ENCODE peak calls at places on chromosome 14, in nine cellular contexts. O is GM23248, J is NCI-H524, L is NCI-H146, P is progenitor cell of endocrine pancreas, Z is activated T-cell treated with anti-CD3 and anti-CD28 coated beads for 1 hour, Q is AG08395, S is PC-3, R is MM.1S. D is an unnamed sample.

GRCh38 chr14:31930493-31931225 is 146.4 kb upstream of the ARHGAP5 start:
- DNase-seq in O (peak; percentile 91), J (no peak), L (no peak), P (no peak), Z (no peak), Q (peak; percentile 67), S (peak; percentile 70), R (no peak), D (no peak)

GRCh38 chr14:62143235-62143634 is 381.0 kb downstream of the SNAPC1 start:
- DNase-seq in O (peak; percentile 78), J (no peak), L (no peak), P (no peak), Z (no peak), Q (peak; percentile 5), S (no peak), R (no peak), D (no peak)

GRCh38 chr14:104319489-104320241 is 181.3 kb downstream of the KIF26A start:
- DNase-seq in O (no peak), J (no peak), L (no peak), P (no peak), Z (no peak), Q (no peak), S (no peak), R (no peak), D (no peak)

GRCh38 chr14:96105089-96105920 is 66.1 kb downstream of the C14orf132 start:
- DNase-seq in O (peak; percentile 45), J (peak; percentile 25), L (no peak), P (no peak), Z (no peak), Q (no peak), S (no peak), R (no peak), D (no peak)

GRCh38 chr14:74945852-74946658 is 9.3 kb downstream of the PGF start:
- DNase-seq in O (peak; percentile 71), J (peak; percentile 60), L (peak; percentile 52), P (peak; percentile 80), Z (peak; percentile 69), Q (peak; percentile 88), S (peak; percentile 85), R (peak; percentile 44), D (peak; percentile 55)

GRCh38 chr14:64725360-64725815 is 21.2 kb downstream of the PLEKHG3 start:
- DNase-seq in O (no peak), J (peak; percentile 95), L (no peak), P (no peak), Z (no peak), Q (no peak), S (no peak), R (no peak), D (no peak)

GRCh38 chr14:79328863-79329262 is 882.4 kb downstream of the DIO2 start:
- DNase-seq in O (peak; percentile 1), J (no peak), L (no peak), P (no peak), Z (no peak), Q (no peak), S (no peak), R (no peak), D (no peak)

GRCh38 chr14:81440041-81440440 is 39.9 kb upstream of the STON2 start:
- DNase-seq in O (no peak), J (no peak), L (no peak), P (no peak), Z (no peak), Q (no peak), S (no peak), R (no peak), D (no peak)

GRCh38 chr14:24149302-24149969 is 2.1 kb downstream of the RNF31 start:
- DNase-seq in O (no peak), J (no peak), L (no peak), P (no peak), Z (no peak), Q (no peak), S (no peak), R (no peak), D (no peak)

GRCh38 chr14:57704796-57705195 is 161.1 kb downstream of the SLC35F4 start:
- DNase-seq in O (no peak), J (no peak), L (no peak), P (no peak), Z (no peak), Q (no peak), S (no peak), R (no peak), D (no peak)

GRCh38 chr14:24710403-24711063 is 76.5 kb upstream of the GZMB start:
- DNase-seq in O (peak; percentile 67), J (peak; percentile 75), L (peak; percentile 29), P (peak; percentile 33), Z (peak; percentile 23), Q (peak; percentile 60), S (peak; percentile 66), R (peak; percentile 38), D (peak; percentile 15)

GRCh38 chr14:78863143-78863542 is 693.0 kb downstream of the NRXN3 start:
- DNase-seq in O (peak; percentile 29), J (no peak), L (no peak), P (peak; percentile 35), Z (no peak), Q (peak; percentile 2), S (peak; percentile 45), R (peak; percentile 29), D (no peak)

GRCh38 chr14:42535397-42535796 is 928.7 kb downstream of the LRFN5 start:
- DNase-seq in O (no peak), J (no peak), L (no peak), P (no peak), Z (no peak), Q (no peak), S (no peak), R (peak; percentile 42), D (no peak)

GRCh38 chr14:23723911-23724310 is 87.7 kb downstream of the DHRS2 start:
- DNase-seq in O (no peak), J (no peak), L (no peak), P (no peak), Z (no peak), Q (no peak), S (no peak), R (no peak), D (no peak)

GRCh38 chr14:104694991-104695659 is 5.7 kb downstream of the INF2 start:
- DNase-seq in O (no peak), J (no peak), L (peak; percentile 81), P (no peak), Z (no peak), Q (no peak), S (peak; percentile 52), R (no peak), D (no peak)

GRCh38 chr14:65810326-65810725 is 397.8 kb downstream of the FUT8 start:
- DNase-seq in O (no peak), J (no peak), L (no peak), P (no peak), Z (no peak), Q (no peak), S (no peak), R (no peak), D (no peak)

GRCh38 chr14:105460616-105461015 is 14.0 kb upstream of the CRIP2 start:
- DNase-seq in O (no peak), J (no peak), L (no peak), P (no peak), Z (no peak), Q (no peak), S (no peak), R (no peak), D (no peak)

GRCh38 chr14:99560403-99560802 is 43.6 kb downstream of the CCDC85C start:
- DNase-seq in O (no peak), J (no peak), L (no peak), P (no peak), Z (no peak), Q (no peak), S (no peak), R (no peak), D (no peak)

GRCh38 chr14:69328317-69328716 is 68.4 kb downstream of the GALNT16 start:
- DNase-seq in O (no peak), J (no peak), L (no peak), P (no peak), Z (no peak), Q (no peak), S (no peak), R (no peak), D (no peak)

GRCh38 chr14:96167224-96168148 is 37.2 kb upstream of the BDKRB2 start:
- DNase-seq in O (peak; percentile 92), J (no peak), L (peak; percentile 12), P (no peak), Z (no peak), Q (peak; percentile 95), S (peak; percentile 70), R (no peak), D (no peak)

GRCh38 chr14:105142651-105143450 is 25.7 kb downstream of the JAG2 start:
- DNase-seq in O (no peak), J (no peak), L (no peak), P (no peak), Z (no peak), Q (no peak), S (no peak), R (no peak), D (no peak)

GRCh38 chr14:42374332-42374731 is 767.7 kb downstream of the LRFN5 start:
- DNase-seq in O (no peak), J (no peak), L (no peak), P (no peak), Z (no peak), Q (no peak), S (peak; percentile 41), R (no peak), D (no peak)

GRCh38 chr14:98278805-98279204 is 993.2 kb downstream of the BCL11B start:
- DNase-seq in O (no peak), J (no peak), L (no peak), P (no peak), Z (no peak), Q (no peak), S (no peak), R (no peak), D (no peak)

GRCh38 chr14:81449576-81449975 is 49.5 kb upstream of the STON2 start:
- DNase-seq in O (no peak), J (no peak), L (no peak), P (no peak), Z (no peak), Q (no peak), S (no peak), R (no peak), D (no peak)

GRCh38 chr14:65847065-65847847 is 434.7 kb downstream of the FUT8 start:
- DNase-seq in O (no peak), J (no peak), L (no peak), P (no peak), Z (peak; percentile 45), Q (no peak), S (no peak), R (peak; percentile 28), D (no peak)

GRCh38 chr14:34946699-34947098 is 36.1 kb upstream of the SRP54 start:
- DNase-seq in O (no peak), J (no peak), L (no peak), P (no peak), Z (no peak), Q (no peak), S (no peak), R (no peak), D (no peak)

GRCh38 chr14:51189600-51190376 is 50.3 kb upstream of the TMX1 start:
- DNase-seq in O (no peak), J (no peak), L (no peak), P (no peak), Z (no peak), Q (no peak), S (peak; percentile 87), R (no peak), D (no peak)

GRCh38 chr14:24938593-24938992 is 111.4 kb downstream of the STXBP6 start:
- DNase-seq in O (no peak), J (no peak), L (no peak), P (no peak), Z (no peak), Q (no peak), S (no peak), R (no peak), D (no peak)

GRCh38 chr14:74545386-74545785 is 51.8 kb downstream of the ISCA2 start:
- DNase-seq in O (no peak), J (no peak), L (no peak), P (no peak), Z (no peak), Q (no peak), S (no peak), R (no peak), D (peak; percentile 29)

GRCh38 chr14:29536886-29537511 is 390.6 kb downstream of the PRKD1 start:
- DNase-seq in O (peak; percentile 49), J (peak; percentile 26), L (peak; percentile 67), P (no peak), Z (no peak), Q (peak; percentile 5), S (peak; percentile 35), R (peak; percentile 20), D (peak; percentile 72)

GRCh38 chr14:100039903-100040302 is 25.3 kb upstream of the EVL start:
- DNase-seq in O (no peak), J (no peak), L (no peak), P (no peak), Z (no peak), Q (no peak), S (no peak), R (no peak), D (no peak)